ENCODE peak calls at places on chromosome 6, in seven cellular contexts. One of them, this sample, is unnamed.

GRCh38 chr6:106253731-106254130 is 71.8 kb downstream of the ATG5 start:
- DNase-seq in CMK: no peak
- DNase-seq in progenitor cell of endocrine pancreas: no peak
- DNase-seq in left ventricle myocardium superior: no peak
- DNase-seq in endodermal cell: no peak
- DNase-seq in glutamatergic neuron: no peak
- DNase-seq in midbrain: no peak
- DNase-seq in this sample: no peak

GRCh38 chr6:46993846-46994245 is 48.3 kb downstream of the ADGRF1 start:
- DNase-seq in CMK: no peak
- DNase-seq in progenitor cell of endocrine pancreas: no peak
- DNase-seq in left ventricle myocardium superior: no peak
- DNase-seq in endodermal cell: no peak
- DNase-seq in glutamatergic neuron: no peak
- DNase-seq in midbrain: no peak
- DNase-seq in this sample: no peak

GRCh38 chr6:3250278-3250677 is 8.5 kb upstream of the PSMG4 start:
- DNase-seq in CMK: no peak
- DNase-seq in progenitor cell of endocrine pancreas: no peak
- DNase-seq in left ventricle myocardium superior: no peak
- DNase-seq in endodermal cell: no peak
- DNase-seq in glutamatergic neuron: no peak
- DNase-seq in midbrain: peak
- DNase-seq in this sample: no peak

GRCh38 chr6:69096681-69097080 is 461.6 kb downstream of the ADGRB3 start:
- DNase-seq in CMK: no peak
- DNase-seq in progenitor cell of endocrine pancreas: no peak
- DNase-seq in left ventricle myocardium superior: no peak
- DNase-seq in endodermal cell: no peak
- DNase-seq in glutamatergic neuron: no peak
- DNase-seq in midbrain: no peak
- DNase-seq in this sample: no peak

GRCh38 chr6:46749731-46750130 is 3.0 kb downstream of the ANKRD66 start:
- DNase-seq in CMK: no peak
- DNase-seq in progenitor cell of endocrine pancreas: no peak
- DNase-seq in left ventricle myocardium superior: no peak
- DNase-seq in endodermal cell: peak
- DNase-seq in glutamatergic neuron: no peak
- DNase-seq in midbrain: no peak
- DNase-seq in this sample: no peak

GRCh38 chr6:110285306-110286060 is 72.7 kb downstream of the METTL24 start:
- DNase-seq in CMK: no peak
- DNase-seq in progenitor cell of endocrine pancreas: no peak
- DNase-seq in left ventricle myocardium superior: no peak
- DNase-seq in endodermal cell: no peak
- DNase-seq in glutamatergic neuron: no peak
- DNase-seq in midbrain: no peak
- DNase-seq in this sample: no peak

GRCh38 chr6:115838763-115839401 is 221.8 kb downstream of the FRK start:
- DNase-seq in CMK: no peak
- DNase-seq in progenitor cell of endocrine pancreas: no peak
- DNase-seq in left ventricle myocardium superior: no peak
- DNase-seq in endodermal cell: peak
- DNase-seq in glutamatergic neuron: peak
- DNase-seq in midbrain: peak
- DNase-seq in this sample: no peak

GRCh38 chr6:44696686-44697085 is 309.2 kb downstream of the CDC5L start:
- DNase-seq in CMK: no peak
- DNase-seq in progenitor cell of endocrine pancreas: no peak
- DNase-seq in left ventricle myocardium superior: no peak
- DNase-seq in endodermal cell: no peak
- DNase-seq in glutamatergic neuron: no peak
- DNase-seq in midbrain: no peak
- DNase-seq in this sample: no peak

GRCh38 chr6:70411542-70411941 is 1.8 kb upstream of the FAM135A start:
- DNase-seq in CMK: no peak
- DNase-seq in progenitor cell of endocrine pancreas: no peak
- DNase-seq in left ventricle myocardium superior: no peak
- DNase-seq in endodermal cell: no peak
- DNase-seq in glutamatergic neuron: no peak
- DNase-seq in midbrain: no peak
- DNase-seq in this sample: no peak

GRCh38 chr6:7993952-7994351 is 70.2 kb downstream of the BLOC1S5 start:
- DNase-seq in CMK: no peak
- DNase-seq in progenitor cell of endocrine pancreas: no peak
- DNase-seq in left ventricle myocardium superior: no peak
- DNase-seq in endodermal cell: peak
- DNase-seq in glutamatergic neuron: no peak
- DNase-seq in midbrain: no peak
- DNase-seq in this sample: no peak

GRCh38 chr6:158131926-158132325 is 36.1 kb downstream of the SERAC1 start:
- DNase-seq in CMK: no peak
- DNase-seq in progenitor cell of endocrine pancreas: no peak
- DNase-seq in left ventricle myocardium superior: no peak
- DNase-seq in endodermal cell: no peak
- DNase-seq in glutamatergic neuron: no peak
- DNase-seq in midbrain: no peak
- DNase-seq in this sample: no peak

GRCh38 chr6:119856136-119856535 is 506.6 kb upstream of the MAN1A1 start:
- DNase-seq in CMK: no peak
- DNase-seq in progenitor cell of endocrine pancreas: no peak
- DNase-seq in left ventricle myocardium superior: no peak
- DNase-seq in endodermal cell: no peak
- DNase-seq in glutamatergic neuron: no peak
- DNase-seq in midbrain: no peak
- DNase-seq in this sample: no peak

GRCh38 chr6:139448094-139448649 is 73.7 kb upstream of the CITED2 start:
- DNase-seq in CMK: no peak
- DNase-seq in progenitor cell of endocrine pancreas: no peak
- DNase-seq in left ventricle myocardium superior: no peak
- DNase-seq in endodermal cell: no peak
- DNase-seq in glutamatergic neuron: no peak
- DNase-seq in midbrain: no peak
- DNase-seq in this sample: no peak

This sample was measured in putamen.